ENCODE peak calls at places on chromosomes 3 and 15, in eight cellular contexts. Y, Z, S, F, Q, A, H and M are unnamed samples.

GRCh38 chr15:80152896-80153876 is at the start of gene FAH:
- DNase-seq in Y (peak), Z (peak), S (peak), F (peak), Q (peak), A (no peak), H (peak), M (no peak)

GRCh38 chr3:89353465-89353864 is 246.0 kb downstream of the EPHA3 start:
- DNase-seq in Y (no peak), Z (peak), S (peak), F (no peak), Q (no peak), A (no peak), H (no peak), M (no peak)

GRCh38 chr3:153029350-153029749 is 132.7 kb upstream of the RAP2B start:
- DNase-seq in Y (no peak), Z (peak), S (peak), F (no peak), Q (no peak), A (no peak), H (peak), M (no peak)

GRCh38 chr3:79006077-79006476 is 761.7 kb downstream of the ROBO1 start:
- DNase-seq in Y (no peak), Z (no peak), S (no peak), F (no peak), Q (no peak), A (no peak), H (no peak), M (no peak)

GRCh38 chr15:93974804-93975481 is 256.4 kb upstream of the MCTP2 start:
- DNase-seq in Y (no peak), Z (peak), S (peak), F (peak), Q (peak), A (no peak), H (peak), M (peak)

GRCh38 chr3:188526057-188526456 is 372.1 kb downstream of the LPP start:
- DNase-seq in Y (no peak), Z (peak), S (peak), F (no peak), Q (no peak), A (no peak), H (peak), M (no peak)

GRCh38 chr15:70741107-70741511 is 22.2 kb downstream of the UACA start:
- DNase-seq in Y (no peak), Z (peak), S (peak), F (peak), Q (no peak), A (no peak), H (peak), M (peak)

GRCh38 chr3:66140763-66141372 is 79.9 kb upstream of the SLC25A26 start:
- DNase-seq in Y (peak), Z (no peak), S (no peak), F (no peak), Q (no peak), A (no peak), H (no peak), M (no peak)

GRCh38 chr15:65285291-65286068 is 1.2 kb downstream of the PARP16 start:
- DNase-seq in Y (no peak), Z (peak), S (no peak), F (peak), Q (no peak), A (no peak), H (peak), M (no peak)

GRCh38 chr3:38644016-38644661 is 5.3 kb downstream of the SCN5A start:
- DNase-seq in Y (no peak), Z (no peak), S (no peak), F (no peak), Q (peak), A (no peak), H (no peak), M (no peak)

GRCh38 chr3:177250108-177250507 is 52.8 kb upstream of the TBL1XR1 start:
- DNase-seq in Y (no peak), Z (no peak), S (no peak), F (no peak), Q (no peak), A (no peak), H (no peak), M (no peak)

GRCh38 chr3:163878396-163878795 is 1199.9 kb downstream of the SI start:
- DNase-seq in Y (no peak), Z (no peak), S (peak), F (peak), Q (no peak), A (no peak), H (no peak), M (no peak)

GRCh38 chr3:173009410-173009809 is 131.6 kb downstream of the SPATA16 start:
- DNase-seq in Y (no peak), Z (no peak), S (no peak), F (no peak), Q (no peak), A (no peak), H (no peak), M (no peak)

GRCh38 chr3:18494251-18494650 is 69.1 kb upstream of the SATB1 start:
- DNase-seq in Y (no peak), Z (no peak), S (no peak), F (no peak), Q (no peak), A (no peak), H (no peak), M (no peak)

GRCh38 chr15:75647370-75648155 is at the start of gene SNX33:
- DNase-seq in Y (peak), Z (peak), S (peak), F (peak), Q (peak), A (peak), H (peak), M (peak)

GRCh38 chr3:8387591-8387990 is 114.0 kb upstream of the LMCD1 start:
- DNase-seq in Y (no peak), Z (peak), S (no peak), F (no peak), Q (no peak), A (no peak), H (no peak), M (no peak)

GRCh38 chr15:74332611-74333010 is 34.8 kb downstream of the CYP11A1 start:
- DNase-seq in Y (no peak), Z (no peak), S (no peak), F (no peak), Q (no peak), A (no peak), H (no peak), M (no peak)

DNA sequence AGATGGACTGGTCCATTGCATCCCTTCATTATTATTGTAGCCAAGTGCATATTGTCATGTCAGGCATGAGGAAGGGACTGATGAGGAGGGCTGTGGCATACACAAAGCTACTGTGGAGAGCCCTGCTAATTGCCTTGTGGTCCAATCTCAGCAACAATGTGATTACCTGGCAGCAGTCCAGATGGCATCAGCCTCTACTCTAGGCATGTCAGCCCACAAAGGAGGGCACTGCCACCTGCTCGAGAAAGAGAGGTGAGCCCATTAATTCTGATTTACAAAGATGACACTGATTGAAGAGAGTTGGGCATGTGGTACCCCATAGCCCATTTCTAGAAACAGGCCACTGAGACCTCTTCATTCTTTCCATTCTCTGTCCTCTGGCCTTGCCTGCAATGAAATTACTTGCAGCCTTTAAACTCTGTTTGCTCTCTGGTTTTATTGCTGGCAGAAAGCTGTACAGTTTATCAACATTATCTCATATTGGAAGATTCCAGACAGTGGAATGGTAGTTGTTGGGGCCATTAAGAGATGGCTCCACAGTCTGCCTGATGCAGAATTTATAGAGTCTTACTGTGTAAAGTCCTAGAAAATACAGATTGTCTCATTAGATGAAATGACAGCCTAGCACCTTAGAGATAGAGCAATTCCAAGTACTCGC is 307.7 kb downstream of the ARPP21 start:
- DNase-seq in Y (no peak), Z (no peak), S (no peak), F (no peak), Q (no peak), A (no peak), H (no peak), M (no peak)
- TF ChIP-seq CTCF in Y (no peak), Z (no peak), S (no peak), F (no peak), Q (peak), A (no peak), H (no peak), M (no peak)

GRCh38 chr3:190941694-190942280 is 79.3 kb upstream of the GMNC start:
- DNase-seq in Y (no peak), Z (no peak), S (no peak), F (peak), Q (no peak), A (no peak), H (no peak), M (no peak)
- H3K4me3 ChIP-seq in Y (no peak), Z (no peak), S (no peak), F (no peak), Q (no peak), A (no peak), H (no peak), M (no peak)

GRCh38 chr3:123297627-123297899 is 95.8 kb downstream of the SEC22A start:
- DNase-seq in Y (no peak), Z (no peak), S (no peak), F (no peak), Q (no peak), A (no peak), H (no peak), M (no peak)
- TF ChIP-seq CTCF in Y (peak), Z (no peak), S (no peak), F (no peak), Q (no peak), A (no peak), H (no peak), M (no peak)

GRCh38 chr3:5222283-5223005 is 34.9 kb downstream of the EDEM1 start:
- DNase-seq in Y (no peak), Z (no peak), S (no peak), F (no peak), Q (no peak), A (no peak), H (no peak), M (no peak)
- H3K4me3 ChIP-seq in Y (no peak), Z (no peak), S (no peak), F (no peak), Q (no peak), A (no peak), H (no peak), M (no peak)

GRCh38 chr3:100096866-100097265 is 17.4 kb downstream of the FILIP1L start:
- DNase-seq in Y (no peak), Z (no peak), S (no peak), F (no peak), Q (no peak), A (no peak), H (no peak), M (no peak)
- TF ChIP-seq CTCF in Y (no peak), Z (no peak), S (no peak), F (no peak), Q (no peak), A (no peak), H (no peak), M (no peak)

GRCh38 chr3:37173806-37174205 is 576 bp downstream of the LRRFIP2 start:
- DNase-seq in Y (no peak), Z (no peak), S (peak), F (no peak), Q (no peak), A (no peak), H (no peak), M (no peak)
- H3K4me3 ChIP-seq in Y (peak), Z (peak), S (peak), F (peak), Q (no peak), A (no peak), H (no peak), M (peak)

GRCh38 chr3:11226042-11226370 is 46.2 kb upstream of the ATG7 start:
- DNase-seq in Y (no peak), Z (no peak), S (no peak), F (no peak), Q (no peak), A (no peak), H (no peak), M (no peak)

GRCh38 chr3:11224010-11224409 is 48.2 kb upstream of the ATG7 start:
- DNase-seq in Y (no peak), Z (no peak), S (no peak), F (no peak), Q (no peak), A (no peak), H (no peak), M (no peak)

GRCh38 chr3:11220230-11220629 is 52.0 kb upstream of the ATG7 start:
- DNase-seq in Y (no peak), Z (no peak), S (no peak), F (no peak), Q (no peak), A (no peak), H (no peak), M (no peak)

GRCh38 chr3:11224870-11225251 is 47.3 kb upstream of the ATG7 start:
- DNase-seq in Y (no peak), Z (no peak), S (no peak), F (no peak), Q (no peak), A (no peak), H (no peak), M (no peak)

DNA sequence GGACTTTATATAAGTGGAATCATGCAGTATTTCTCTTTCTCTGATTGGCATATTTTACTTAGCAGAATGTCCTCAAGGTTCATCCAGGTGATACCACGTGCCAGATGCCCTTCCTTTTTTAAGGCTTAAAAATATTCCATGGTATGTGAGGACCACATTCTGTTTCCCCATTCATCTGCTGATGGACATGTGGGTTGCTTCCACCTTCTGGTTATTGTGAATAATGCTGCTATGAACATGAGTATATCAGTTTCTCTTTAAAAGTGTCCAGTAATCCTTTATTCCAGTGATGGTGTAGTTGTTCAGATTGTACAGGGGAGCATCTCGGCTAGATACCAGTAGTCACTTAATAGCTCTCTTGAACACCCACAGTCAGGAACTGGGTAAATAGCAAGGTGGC is 50.4 kb upstream of the ATG7 start:
- DNase-seq in Y (no peak), Z (no peak), S (no peak), F (no peak), Q (no peak), A (no peak), H (no peak), M (no peak)
- TF ChIP-seq CTCF in Y (no peak), Z (peak), S (peak), F (no peak), Q (peak), A (no peak), H (peak), M (peak)

GRCh38 chr15:60589728-60590127 is 110.8 kb upstream of the ICE2 start:
- DNase-seq in Y (no peak), Z (no peak), S (no peak), F (no peak), Q (no peak), A (no peak), H (peak), M (no peak)
- H3K4me3 ChIP-seq in Y (peak), Z (no peak), S (no peak), F (no peak), Q (no peak), A (peak), H (no peak), M (no peak)

GRCh38 chr3:27720029-27720518 is 2.0 kb downstream of the EOMES start:
- DNase-seq in Y (no peak), Z (no peak), S (no peak), F (no peak), Q (no peak), A (no peak), H (no peak), M (no peak)

GRCh38 chr3:27723803-27724458 is 1.8 kb upstream of the EOMES start:
- DNase-seq in Y (no peak), Z (no peak), S (no peak), F (no peak), Q (no peak), A (no peak), H (no peak), M (no peak)

GRCh38 chr3:27722957-27723802 is 1.1 kb upstream of the EOMES start:
- DNase-seq in Y (no peak), Z (no peak), S (no peak), F (peak), Q (no peak), A (no peak), H (no peak), M (no peak)

GRCh38 chr3:27720899-27721716 is 1.0 kb downstream of the EOMES start:
- DNase-seq in Y (no peak), Z (no peak), S (peak), F (peak), Q (peak), A (no peak), H (no peak), M (no peak)

GRCh38 chr3:27721717-27722564 is at the start of gene EOMES:
- DNase-seq in Y (peak), Z (peak), S (peak), F (peak), Q (peak), A (peak), H (no peak), M (no peak)
- TF ChIP-seq CTCF in Y (peak), Z (no peak), S (peak), F (peak), Q (peak), A (peak), H (no peak), M (peak)

DNA sequence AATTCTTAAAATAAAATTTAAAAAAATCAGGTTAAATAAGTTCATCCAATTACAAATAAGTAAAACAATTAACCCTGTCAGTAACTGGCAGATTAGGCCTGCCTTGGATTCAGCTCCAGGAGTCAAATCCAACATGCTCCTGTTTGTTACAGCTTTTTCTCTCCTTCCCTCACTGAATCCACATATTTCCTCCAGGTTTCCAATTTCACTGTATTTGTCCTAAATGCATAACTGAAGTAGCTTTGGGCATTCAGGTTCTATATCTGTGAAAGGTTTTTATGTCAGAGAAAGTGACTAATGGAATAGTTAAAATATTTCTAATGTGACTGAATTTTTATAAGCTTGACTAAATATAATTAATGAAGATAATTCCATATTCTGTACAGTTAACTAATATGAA is 79.7 kb downstream of the IFT80 start:
- DNase-seq in Y (no peak), Z (no peak), S (no peak), F (no peak), Q (no peak), A (no peak), H (no peak), M (no peak)
- H3K4me3 ChIP-seq in Y (no peak), Z (no peak), S (no peak), F (no peak), Q (no peak), A (no peak), H (no peak), M (no peak)